ENCODE peak calls at places on chromosomes 4 and X, in ten cellular contexts. X is GM03348; I is left colon; T is stimulated activated CD4-positive, alpha-beta T cell treated with anti-CD3 and anti-CD28 coated beads, Interleukin-15, amount 100 ng/mL, for 1 hour; D is A549; F is NCI-H1417; U is ELR; P is tibial nerve; E is smooth muscle cell of the brain vasculature; A is activated T-cell treated with anti-CD3 and anti-CD28 coated beads for 1 hour. L is an unnamed sample.

GRCh38 chr4:85726555-85726954 is 251.6 kb downstream of the ARHGAP24 start:
- DNase-seq in X (no peak), I (no peak), T (no peak), D (no peak), F (no peak), U (no peak), P (no peak), E (no peak), A (no peak), L (no peak)

GRCh38 chr4:113693993-113694392 is 67.5 kb downstream of the CAMK2D start:
- DNase-seq in X (no peak), I (no peak), T (no peak), D (no peak), F (no peak), U (no peak), P (no peak), E (no peak), A (no peak), L (no peak)

GRCh38 chr4:105797225-105797624 is 88.6 kb downstream of the GSTCD start:
- DNase-seq in X (no peak), I (no peak), T (no peak), D (no peak), F (no peak), U (no peak), P (no peak), E (no peak), A (no peak), L (no peak)

GRCh38 chrX:150690126-150690525 is 3.1 kb upstream of the MTMR1 start:
- DNase-seq in X (peak), I (no peak), T (no peak), D (peak), F (no peak), U (peak), P (no peak), E (peak), A (no peak), L (no peak)

GRCh38 chr4:25900901-25901500 is 13.0 kb upstream of the SMIM20 start:
- DNase-seq in X (no peak), I (no peak), T (no peak), D (no peak), F (no peak), U (no peak), P (no peak), E (no peak), A (no peak), L (no peak)

GRCh38 chr4:20612313-20612712 is 87.9 kb upstream of the PACRGL start:
- DNase-seq in X (no peak), I (no peak), T (no peak), D (no peak), F (no peak), U (peak), P (no peak), E (no peak), A (no peak), L (no peak)

GRCh38 chr4:139144161-139144859 is 32.7 kb downstream of the ELF2 start:
- DNase-seq in X (peak), I (peak), T (no peak), D (no peak), F (no peak), U (peak), P (peak), E (no peak), A (no peak), L (no peak)

GRCh38 chr4:24763631-24764302 is 31.6 kb upstream of the SOD3 start:
- DNase-seq in X (peak), I (no peak), T (no peak), D (peak), F (peak), U (peak), P (no peak), E (no peak), A (no peak), L (no peak)

GRCh38 chr4:84681488-84682274 is 98.8 kb downstream of the CDS1 start:
- DNase-seq in X (peak), I (peak), T (no peak), D (no peak), F (peak), U (peak), P (no peak), E (peak), A (no peak), L (no peak)

GRCh38 chrX:65644621-65645287 is 22.7 kb upstream of the MSN start:
- DNase-seq in X (peak), I (peak), T (no peak), D (peak), F (no peak), U (peak), P (peak), E (no peak), A (peak), L (no peak)

GRCh38 chrX:45761920-45762319 is 561.2 kb upstream of the DIPK2B start:
- DNase-seq in X (no peak), I (no peak), T (no peak), D (no peak), F (no peak), U (peak), P (no peak), E (no peak), A (no peak), L (no peak)